ENCODE peak calls at places on chromosomes 7 and 10, in six cellular contexts. Z is sigmoid colon, L is psoas muscle, F is HL-60, X is fibroblast of lung, K is type B pancreatic cell. T is an unnamed sample.

GRCh38 chr7:95066736-95067530 is 159.5 kb downstream of the PPP1R9A start:
- DNase-seq in Z (no peak), F (no peak), L (no peak), X (peak; percentile 27), K (no peak), T (no peak)

GRCh38 chr7:57651006-57651405 is 201.0 kb downstream of the ZNF716 start:
- DNase-seq in X (no peak), L (no peak), Z (no peak), K (no peak), F (no peak), T (no peak)

GRCh38 chr10:34438741-34439140 is 376.4 kb downstream of the PARD3 start:
- DNase-seq in X (no peak), Z (no peak), F (no peak), L (no peak), K (no peak), T (no peak)

GRCh38 chr10:78594938-78595645 is 473.7 kb upstream of the ZMIZ1 start:
- DNase-seq in L (no peak), X (peak; percentile 15), Z (no peak), F (no peak), K (peak; percentile 24), T (peak; percentile 44)

GRCh38 chr7:89623018-89623672 is 531.1 kb upstream of the STEAP1 start:
- DNase-seq in L (no peak), K (no peak), F (no peak), X (peak; percentile 3), Z (no peak), T (no peak)

GRCh38 chr7:18505870-18506460 is 10.4 kb downstream of the HDAC9 start:
- DNase-seq in X (peak; percentile 25), K (no peak), L (no peak), Z (no peak), F (no peak), T (no peak)

GRCh38 chr7:85023066-85023687 is 163.7 kb downstream of the SEMA3D start:
- DNase-seq in F (no peak), Z (no peak), L (no peak), K (no peak), X (peak; percentile 68), T (no peak)

GRCh38 chr10:63548860-63549259 is 27.7 kb downstream of the REEP3 start:
- DNase-seq in L (no peak), X (no peak), F (no peak), K (no peak), Z (no peak), T (no peak)

GRCh38 chr10:71241899-71242620 is 29.7 kb downstream of the UNC5B start:
- DNase-seq in K (no peak), L (no peak), X (no peak), Z (no peak), F (no peak), T (no peak)

GRCh38 chr10:117535752-117536358 is 6.7 kb upstream of the EMX2 start:
- DNase-seq in X (no peak), Z (no peak), L (no peak), F (no peak), K (no peak), T (no peak)

GRCh38 chr7:103833401-103833800 is 156.1 kb downstream of the RELN start:
- DNase-seq in K (no peak), F (no peak), L (no peak), Z (no peak), X (no peak), T (no peak)

GRCh38 chr7:83015921-83016320 is 146.8 kb downstream of the PCLO start:
- DNase-seq in L (no peak), F (no peak), K (no peak), X (no peak), Z (no peak), T (no peak)

GRCh38 chr7:96605045-96605716 is 104.5 kb downstream of the SEM1 start:
- DNase-seq in X (no peak), L (no peak), F (no peak), Z (no peak), K (no peak), T (no peak)

GRCh38 chr7:101138149-101138870 is 11.4 kb downstream of the SERPINE1 start:
- DNase-seq in X (peak; percentile 97), F (peak; percentile 88), L (peak; percentile 84), Z (peak; percentile 94), K (no peak), T (peak; percentile 92)

GRCh38 chr7:23105086-23105643 is 420 bp upstream of the KLHL7 start:
- DNase-seq in X (no peak), Z (no peak), L (no peak), F (no peak), K (no peak), T (no peak)

GRCh38 chr7:23105644-23106490 is at the start of gene KLHL7:
- DNase-seq in X (peak; percentile 88), Z (peak; percentile 98), K (peak; percentile 96), L (peak; percentile 98), F (peak; percentile 81), T (peak; percentile 98)

GRCh38 chr7:23098460-23098859 is 7.1 kb upstream of the KLHL7 start:
- DNase-seq in X (no peak), K (no peak), F (no peak), Z (no peak), L (no peak), T (no peak)

GRCh38 chr7:23098029-23098428 is 7.6 kb upstream of the KLHL7 start:
- DNase-seq in K (no peak), F (no peak), Z (no peak), L (no peak), X (no peak), T (no peak)

GRCh38 chr7:23100697-23101096 is 4.9 kb upstream of the KLHL7 start:
- DNase-seq in F (no peak), X (no peak), K (no peak), Z (no peak), L (no peak), T (no peak)
- TF ChIP-seq CTCF in F (no peak), X (no peak), K (no peak), Z (no peak), L (no peak), T (no peak)

DNA sequence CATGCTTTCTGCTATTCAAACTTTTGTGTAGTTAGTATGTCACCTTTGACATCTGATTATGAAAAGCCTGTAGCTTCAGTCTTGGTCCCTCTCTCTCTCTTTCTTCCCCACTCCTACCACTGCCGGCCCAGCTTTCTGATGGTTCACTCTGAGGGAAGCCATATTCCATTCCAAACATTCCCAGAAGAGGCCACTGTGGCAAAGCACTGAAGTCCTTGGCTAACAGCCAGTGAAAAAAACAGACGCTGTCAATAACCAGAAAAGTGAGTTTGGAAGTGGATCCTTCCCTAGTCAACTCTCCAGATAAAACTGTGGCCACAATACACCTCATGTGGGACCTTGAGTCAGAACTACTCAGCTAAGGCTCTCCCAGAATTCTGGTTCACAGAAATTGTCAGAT is 950.7 kb upstream of the PHF14 start:
- DNase-seq in L (no peak), K (no peak), X (peak; percentile 6), Z (no peak), F (no peak), T (no peak)
- TF ChIP-seq CTCF in L (no peak), K (peak; percentile 42), X (no peak), Z (no peak), F (no peak), T (peak; percentile 61)

GRCh38 chr7:142793156-142793555 is 22.4 kb downstream of the PRSS2 start:
- DNase-seq in F (no peak), L (no peak), K (no peak), Z (no peak), X (no peak), T (no peak)

GRCh38 chr7:142797342-142797798 is 26.6 kb downstream of the PRSS2 start:
- DNase-seq in L (no peak), X (no peak), F (no peak), Z (no peak), K (no peak), T (peak; percentile 85)

GRCh38 chr7:142796001-142796500 is 25.3 kb downstream of the PRSS2 start:
- DNase-seq in K (no peak), X (no peak), L (no peak), Z (no peak), F (no peak), T (no peak)

GRCh38 chr7:142796501-142797341 is 26.0 kb downstream of the PRSS2 start:
- DNase-seq in Z (no peak), F (no peak), K (no peak), L (no peak), X (no peak), T (no peak)

GRCh38 chr7:142795339-142795863 is 24.6 kb downstream of the PRSS2 start:
- DNase-seq in L (no peak), Z (no peak), K (no peak), F (no peak), X (no peak), T (no peak)
- TF ChIP-seq CTCF in L (no peak), Z (no peak), K (no peak), F (no peak), X (no peak), T (no peak)

GRCh38 chr10:84660340-84661159 is 332.2 kb downstream of the CCSER2 start:
- DNase-seq in K (no peak), L (no peak), Z (no peak), X (no peak), F (no peak), T (no peak)

GRCh38 chr10:84665211-84665610 is 336.8 kb downstream of the CCSER2 start:
- DNase-seq in Z (no peak), X (no peak), K (no peak), L (no peak), F (no peak), T (no peak)

GRCh38 chr10:84668186-84668763 is 339.9 kb downstream of the CCSER2 start:
- DNase-seq in K (no peak), L (no peak), F (no peak), Z (no peak), X (no peak), T (no peak)

DNA sequence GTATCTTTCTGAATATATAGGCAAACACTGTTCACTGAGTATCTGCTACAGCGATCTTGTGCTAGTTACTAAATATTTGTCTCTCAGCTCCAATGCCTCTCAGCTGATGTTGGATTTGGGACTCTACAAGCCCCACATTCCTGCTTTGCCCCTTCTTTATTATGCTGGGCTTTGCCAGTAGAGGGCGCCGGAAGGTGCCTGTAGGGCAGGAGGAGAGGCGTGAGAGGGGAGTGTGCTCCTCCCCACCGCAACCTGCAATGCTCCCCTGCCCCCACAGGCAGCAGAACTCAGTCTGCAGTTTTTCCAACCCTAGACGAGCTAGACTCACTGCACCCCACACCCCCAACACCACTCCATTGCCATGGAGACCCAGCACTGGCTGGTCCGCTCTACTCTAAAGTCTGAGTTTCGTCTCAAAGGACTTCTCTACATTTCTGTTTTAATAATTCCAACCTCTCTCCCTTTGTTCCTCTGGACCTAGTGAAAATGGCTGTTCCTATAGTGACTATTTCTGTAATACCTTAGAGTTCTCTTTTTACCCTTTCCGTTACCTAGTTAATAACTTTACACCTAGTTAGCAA is 337.6 kb downstream of the CCSER2 start:
- DNase-seq in X (no peak), Z (no peak), L (no peak), F (no peak), K (no peak), T (no peak)
- TF ChIP-seq CTCF in X (no peak), Z (peak; percentile 22), L (no peak), F (peak; percentile 34), K (peak; percentile 59), T (no peak)

GRCh38 chr10:133318494-133319127 is 9.9 kb downstream of the ZNF511 start:
- DNase-seq in L (peak; percentile 72), Z (no peak), X (peak; percentile 47), K (no peak), F (no peak), T (peak; percentile 91)
- TF ChIP-seq CTCF in L (peak; percentile 53), Z (peak; percentile 56), X (peak; percentile 46), K (peak; percentile 86), F (peak; percentile 73), T (peak; percentile 92)

GRCh38 chr10:20228748-20229147 is 412.5 kb downstream of the PLXDC2 start:
- DNase-seq in L (no peak), Z (no peak), F (no peak), X (no peak), K (no peak), T (no peak)
- TF ChIP-seq CTCF in L (no peak), Z (no peak), F (no peak), X (no peak), K (no peak), T (no peak)

T was measured in osteocyte.